ENCODE peak calls at places on chromosomes 4 and X, in nine cellular contexts. W is T-helper 9 cell; O is stimulated activated CD4-positive, alpha-beta T cell treated with anti-CD3 and anti-CD28 coated beads, Interleukin-15, amount 100 ng/mL, for 1 hour; C is MCF 10A; Z is ACHN; T is retina; J is HFF-Myc; S is fibroblast of the aortic adventitia; D is cardiac fibroblast. H is an unnamed sample.

GRCh38 chr4:1061747-1062146 is 50.3 kb downstream of the FGFRL1 start:
- DNase-seq in W (no peak), O (no peak), C (no peak), Z (no peak), T (no peak), J (no peak), S (no peak), D (no peak), H (no peak)

GRCh38 chr4:38452009-38452408 is 212.0 kb upstream of the KLF3 start:
- DNase-seq in W (no peak), O (no peak), C (no peak), Z (no peak), T (no peak), J (no peak), S (no peak), D (no peak), H (no peak)

GRCh38 chr4:187236491-187236890 is 512.8 kb upstream of the FAT1 start:
- DNase-seq in W (no peak), O (no peak), C (peak; percentile 47), Z (peak; percentile 75), T (no peak), J (peak; percentile 92), S (no peak), D (peak; percentile 45), H (no peak)

GRCh38 chrX:37958493-37959211 is 47.7 kb upstream of the SYTL5 start:
- DNase-seq in W (no peak), O (no peak), C (no peak), Z (no peak), T (no peak), J (no peak), S (peak; percentile 9), D (peak; percentile 6), H (no peak)

GRCh38 chr4:99400831-99401230 is 34.3 kb downstream of the ADH7 start:
- DNase-seq in W (no peak), O (no peak), C (no peak), Z (no peak), T (no peak), J (no peak), S (no peak), D (no peak), H (no peak)

GRCh38 chr4:54525602-54526001 is 132.2 kb upstream of the KIT start:
- DNase-seq in W (no peak), O (no peak), C (peak; percentile 68), Z (peak; percentile 81), T (no peak), J (peak; percentile 37), S (peak; percentile 80), D (peak; percentile 94), H (no peak)

GRCh38 chr4:138028923-138029322 is 213.2 kb downstream of the SLC7A11 start:
- DNase-seq in W (no peak), O (no peak), C (no peak), Z (no peak), T (no peak), J (no peak), S (no peak), D (no peak), H (no peak)

GRCh38 chr4:115272585-115272984 is 159.2 kb upstream of the NDST4 start:
- DNase-seq in W (no peak), O (no peak), C (no peak), Z (no peak), T (no peak), J (no peak), S (no peak), D (no peak), H (no peak)

GRCh38 chr4:73871911-73872310 is 2.7 kb downstream of the CXCL1 start:
- DNase-seq in W (no peak), O (no peak), C (peak; percentile 48), Z (peak; percentile 64), T (no peak), J (no peak), S (peak; percentile 40), D (peak; percentile 91), H (no peak)

GRCh38 chrX:9871871-9872270 is 85.6 kb downstream of the SHROOM2 start:
- DNase-seq in W (no peak), O (no peak), C (peak; percentile 58), Z (no peak), T (no peak), J (no peak), S (no peak), D (no peak), H (no peak)

GRCh38 chrX:2450681-2451080 is 50.1 kb downstream of the DHRSX start:
- DNase-seq in W (no peak), O (no peak), C (no peak), Z (no peak), T (no peak), J (no peak), S (no peak), D (no peak), H (no peak)

GRCh38 chr4:112567536-112567935 is 51.6 kb upstream of the NEUROG2 start:
- DNase-seq in W (no peak), O (no peak), C (no peak), Z (no peak), T (no peak), J (no peak), S (no peak), D (no peak), H (no peak)

GRCh38 chr4:182384496-182385155 is 141.4 kb downstream of the TENM3 start:
- DNase-seq in W (no peak), O (no peak), C (no peak), Z (no peak), T (no peak), J (no peak), S (no peak), D (no peak), H (no peak)

GRCh38 chr4:7771541-7772507 is 167.8 kb downstream of the AFAP1 start:
- DNase-seq in W (no peak), O (no peak), C (no peak), Z (no peak), T (no peak), J (no peak), S (no peak), D (no peak), H (no peak)

GRCh38 chr4:139175647-139176298 is 1.2 kb downstream of the ELF2 start:
- DNase-seq in W (no peak), O (peak; percentile 1), C (no peak), Z (no peak), T (peak; percentile 81), J (no peak), S (peak; percentile 36), D (peak; percentile 2), H (peak; percentile 1)

GRCh38 chr4:123230061-123230460 is 166.5 kb upstream of the SPRY1 start:
- DNase-seq in W (no peak), O (no peak), C (no peak), Z (no peak), T (no peak), J (no peak), S (peak; percentile 13), D (no peak), H (no peak)

GRCh38 chrX:35016051-35016450 is 73.5 kb downstream of the FAM47B start:
- DNase-seq in W (no peak), O (no peak), C (no peak), Z (peak; percentile 1), T (no peak), J (no peak), S (no peak), D (peak; percentile 1), H (no peak)

GRCh38 chrX:78708171-78708570 is 39.3 kb upstream of the LPAR4 start:
- DNase-seq in W (no peak), O (no peak), C (peak; percentile 24), Z (peak; percentile 22), T (no peak), J (peak; percentile 16), S (peak; percentile 58), D (peak; percentile 57), H (no peak)

GRCh38 chr4:52713456-52713937 is 37.7 kb downstream of the ERVMER34-1 start:
- DNase-seq in W (no peak), O (no peak), C (no peak), Z (no peak), T (peak; percentile 22), J (no peak), S (no peak), D (no peak), H (no peak)

GRCh38 chr4:175418511-175418910 is 393.6 kb downstream of the GPM6A start:
- DNase-seq in W (no peak), O (no peak), C (no peak), Z (no peak), T (no peak), J (no peak), S (no peak), D (no peak), H (no peak)

H was measured in activated CD4-positive, alpha-beta T cell treated with anti-CD3 and anti-CD28 coated beads, Interleukin-2, amount 50 U/mL, for 24 hours.